ENCODE peak calls at places on chromosomes 5 and 9, in seven cellular contexts. One of them, this sample, is unnamed. For H3K4me1 and H3K27me3, the result is how much of the 10 kb centered on the place peaks cover.

GRCh38 chr9:94951591-94952115 is 225.2 kb downstream of the AOPEP start:
- DNase-seq in left lung: no peak
- DNase-seq in fibroblast of lung: no peak
- DNase-seq in spleen: no peak
- DNase-seq in GM23248: no peak
- DNase-seq in right cardiac atrium: no peak
- DNase-seq in Panc1: no peak
- DNase-seq in this sample: no peak

GRCh38 chr9:83505282-83505681 is 32.9 kb downstream of the FRMD3 start:
- DNase-seq in fibroblast of lung: no peak
- DNase-seq in Panc1: no peak
- DNase-seq in right cardiac atrium: no peak
- DNase-seq in left lung: no peak
- DNase-seq in spleen: no peak
- DNase-seq in GM23248: no peak
- DNase-seq in this sample: no peak

GRCh38 chr5:143311955-143312354 is 91.5 kb downstream of the NR3C1 start:
- DNase-seq in Panc1: no peak
- DNase-seq in spleen: no peak
- DNase-seq in right cardiac atrium: no peak
- DNase-seq in fibroblast of lung: no peak
- DNase-seq in GM23248: peak
- DNase-seq in left lung: no peak
- DNase-seq in this sample: no peak

GRCh38 chr5:35859101-35859661 is 2.5 kb downstream of the IL7R start:
- DNase-seq in Panc1: no peak
- DNase-seq in GM23248: peak
- DNase-seq in spleen: no peak
- DNase-seq in fibroblast of lung: peak
- DNase-seq in left lung: no peak
- DNase-seq in right cardiac atrium: no peak
- DNase-seq in this sample: no peak

GRCh38 chr9:126069400-126069955 is 257.2 kb upstream of the MVB12B start:
- DNase-seq in left lung: no peak
- DNase-seq in Panc1: no peak
- DNase-seq in GM23248: no peak
- DNase-seq in fibroblast of lung: no peak
- DNase-seq in right cardiac atrium: no peak
- DNase-seq in spleen: no peak
- DNase-seq in this sample: no peak

GRCh38 chr9:96620832-96621269 is 1.2 kb upstream of the CDC14B start:
- DNase-seq in right cardiac atrium: no peak
- DNase-seq in spleen: no peak
- DNase-seq in left lung: no peak
- DNase-seq in Panc1: no peak
- DNase-seq in fibroblast of lung: no peak
- DNase-seq in GM23248: no peak
- DNase-seq in this sample: no peak

GRCh38 chr5:169052207-169052606 is 248.7 kb downstream of the SLIT3 start:
- DNase-seq in left lung: no peak
- DNase-seq in spleen: no peak
- DNase-seq in Panc1: no peak
- DNase-seq in fibroblast of lung: no peak
- DNase-seq in GM23248: peak
- DNase-seq in right cardiac atrium: no peak
- DNase-seq in this sample: no peak

GRCh38 chr9:99050292-99050911 is 54.5 kb upstream of the TGFBR1 start:
- DNase-seq in fibroblast of lung: no peak
- DNase-seq in Panc1: peak
- DNase-seq in right cardiac atrium: no peak
- DNase-seq in left lung: no peak
- DNase-seq in GM23248: peak
- DNase-seq in spleen: no peak
- DNase-seq in this sample: no peak

GRCh38 chr5:170315154-170315553 is 17.6 kb upstream of the LCP2 start:
- DNase-seq in fibroblast of lung: no peak
- DNase-seq in spleen: no peak
- DNase-seq in Panc1: no peak
- DNase-seq in right cardiac atrium: peak
- DNase-seq in left lung: no peak
- DNase-seq in GM23248: no peak
- DNase-seq in this sample: no peak

GRCh38 chr5:78649220-78649700 is 688 bp upstream of the LHFPL2 start:
- DNase-seq in left lung: no peak
- DNase-seq in spleen: no peak
- DNase-seq in Panc1: no peak
- DNase-seq in fibroblast of lung: peak
- DNase-seq in right cardiac atrium: no peak
- DNase-seq in GM23248: peak
- DNase-seq in this sample: no peak

GRCh38 chr9:135698236-135698635 is 1.0 kb downstream of the SOHLH1 start:
- DNase-seq in left lung: no peak
- DNase-seq in spleen: no peak
- DNase-seq in Panc1: no peak
- DNase-seq in GM23248: no peak
- DNase-seq in fibroblast of lung: no peak
- DNase-seq in right cardiac atrium: no peak
- DNase-seq in this sample: no peak

GRCh38 chr9:83596899-83597504 is 25.9 kb upstream of the IDNK start:
- DNase-seq in Panc1: no peak
- DNase-seq in fibroblast of lung: peak
- DNase-seq in right cardiac atrium: no peak
- DNase-seq in GM23248: peak
- DNase-seq in spleen: no peak
- DNase-seq in left lung: no peak
- DNase-seq in this sample: no peak

GRCh38 chr5:22678886-22679285 is 174.3 kb downstream of the CDH12 start:
- DNase-seq in right cardiac atrium: no peak
- DNase-seq in fibroblast of lung: no peak
- DNase-seq in Panc1: no peak
- DNase-seq in spleen: no peak
- DNase-seq in GM23248: no peak
- DNase-seq in left lung: no peak
- DNase-seq in this sample: no peak

GRCh38 chr5:154559398-154560276 is 81.6 kb upstream of the HAND1 start:
- DNase-seq in fibroblast of lung: no peak
- DNase-seq in spleen: no peak
- DNase-seq in right cardiac atrium: no peak
- DNase-seq in GM23248: no peak
- DNase-seq in Panc1: no peak
- DNase-seq in left lung: no peak
- DNase-seq in this sample: no peak

GRCh38 chr5:28808967-28809810 is 1770.8 kb upstream of the CDH9 start:
- DNase-seq in left lung: peak
- DNase-seq in spleen: peak
- DNase-seq in fibroblast of lung: no peak
- DNase-seq in Panc1: no peak
- DNase-seq in right cardiac atrium: no peak
- DNase-seq in GM23248: no peak
- DNase-seq in this sample: no peak

GRCh38 chr5:177133119-177133844 is at the start of gene NSD1:
- DNase-seq in Panc1: no peak
- DNase-seq in fibroblast of lung: peak
- DNase-seq in right cardiac atrium: peak
- DNase-seq in GM23248: peak
- DNase-seq in left lung: peak
- DNase-seq in spleen: peak
- DNase-seq in this sample: peak

GRCh38 chr5:180467028-180467427 is 27.2 kb upstream of the CNOT6 start:
- DNase-seq in GM23248: peak
- DNase-seq in fibroblast of lung: peak
- DNase-seq in left lung: peak
- DNase-seq in right cardiac atrium: peak
- DNase-seq in spleen: peak
- DNase-seq in Panc1: no peak
- DNase-seq in this sample: peak

GRCh38 chr9:95574176-95574575 is 57.4 kb upstream of the PTCH1 start:
- DNase-seq in left lung: peak
- DNase-seq in spleen: no peak
- DNase-seq in right cardiac atrium: no peak
- DNase-seq in GM23248: no peak
- DNase-seq in Panc1: no peak
- DNase-seq in fibroblast of lung: no peak
- DNase-seq in this sample: no peak

GRCh38 chr5:169561883-169562282 is 21.7 kb upstream of the SPDL1 start:
- DNase-seq in spleen: no peak
- DNase-seq in right cardiac atrium: no peak
- DNase-seq in Panc1: no peak
- DNase-seq in left lung: no peak
- DNase-seq in fibroblast of lung: no peak
- DNase-seq in GM23248: no peak
- DNase-seq in this sample: no peak

GRCh38 chr5:172971482-172971881 is 12.1 kb upstream of the ATP6V0E1 start:
- DNase-seq in spleen: no peak
- DNase-seq in right cardiac atrium: no peak
- DNase-seq in left lung: no peak
- DNase-seq in fibroblast of lung: no peak
- DNase-seq in GM23248: no peak
- DNase-seq in Panc1: no peak
- DNase-seq in this sample: no peak

GRCh38 chr5:116097301-116097700 is 12.5 kb downstream of the COMMD10 start:
- DNase-seq in GM23248: no peak
- DNase-seq in left lung: no peak
- DNase-seq in fibroblast of lung: no peak
- DNase-seq in right cardiac atrium: no peak
- DNase-seq in spleen: no peak
- DNase-seq in Panc1: no peak
- DNase-seq in this sample: no peak

DNA sequence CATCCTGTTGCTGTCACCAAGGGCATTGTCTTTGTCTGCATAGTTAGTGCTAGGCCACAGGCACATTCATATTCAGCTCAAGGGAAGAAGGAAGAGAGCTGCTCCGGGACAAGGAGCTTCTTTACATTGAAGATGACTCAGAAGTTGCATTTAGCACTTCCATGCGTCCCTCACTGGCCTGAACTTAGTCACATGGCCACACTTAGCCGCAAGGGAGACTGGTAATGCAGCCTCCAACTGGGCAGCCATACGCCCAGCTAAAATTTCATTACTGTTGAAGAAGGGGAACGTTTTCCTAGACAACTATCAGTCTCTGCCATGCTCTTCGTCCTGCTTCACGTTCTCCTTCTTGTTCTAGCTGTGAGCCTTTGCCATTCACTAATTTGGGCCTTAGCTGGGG is 20.0 kb downstream of the ACTL7B start:
- DNase-seq in fibroblast of lung: no peak
- DNase-seq in Panc1: no peak
- DNase-seq in spleen: no peak
- DNase-seq in right cardiac atrium: no peak
- DNase-seq in GM23248: no peak
- DNase-seq in left lung: no peak
- DNase-seq in this sample: no peak
- H3K4me1 ChIP-seq in fibroblast of lung: under half
- H3K4me1 ChIP-seq in Panc1: under half
- H3K4me1 ChIP-seq in spleen: under half
- H3K4me1 ChIP-seq in right cardiac atrium: under half
- H3K4me1 ChIP-seq in GM23248: under half
- H3K4me1 ChIP-seq in left lung: under half
- H3K4me1 ChIP-seq in this sample: under half

DNA sequence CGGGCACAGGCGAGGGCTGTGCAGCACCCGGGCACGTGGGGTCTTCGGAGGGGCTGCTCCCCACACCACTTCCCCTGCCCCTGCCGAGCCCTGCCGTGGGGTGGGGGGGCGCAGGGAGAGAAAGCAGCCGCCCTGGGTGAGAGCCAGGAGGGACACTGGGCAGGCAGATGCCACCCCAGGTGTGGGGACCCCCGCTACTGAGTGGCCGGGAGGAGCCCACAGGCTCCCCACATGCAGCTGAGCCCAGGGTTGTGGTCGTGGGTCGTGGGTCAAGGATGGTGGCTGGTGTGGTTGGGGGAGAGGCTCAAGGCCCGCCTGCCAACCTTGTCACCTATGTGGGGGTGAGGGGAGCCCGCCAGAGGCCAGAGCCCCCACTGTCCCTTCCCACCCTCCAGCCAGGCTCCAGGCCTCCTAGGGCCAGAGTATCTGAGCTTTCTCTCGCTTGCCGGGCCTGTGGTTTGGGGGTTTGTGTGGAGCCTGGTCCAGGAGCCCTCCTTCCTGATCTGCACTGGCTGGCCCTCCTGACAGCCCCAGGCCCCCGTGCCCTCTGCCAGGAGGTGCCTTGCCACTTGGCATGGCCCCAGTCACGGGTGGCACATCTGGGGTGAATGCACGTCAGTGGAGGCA is 35.5 kb downstream of the EXOC3 start:
- DNase-seq in left lung: peak
- DNase-seq in Panc1: no peak
- DNase-seq in right cardiac atrium: no peak
- DNase-seq in spleen: no peak
- DNase-seq in GM23248: no peak
- DNase-seq in fibroblast of lung: no peak
- DNase-seq in this sample: no peak
- H3K27me3 ChIP-seq in left lung: half or more
- H3K27me3 ChIP-seq in Panc1: under half
- H3K27me3 ChIP-seq in right cardiac atrium: under half
- H3K27me3 ChIP-seq in spleen: half or more
- H3K27me3 ChIP-seq in GM23248: under half
- H3K27me3 ChIP-seq in fibroblast of lung: under half
- H3K27me3 ChIP-seq in this sample: half or more

DNA sequence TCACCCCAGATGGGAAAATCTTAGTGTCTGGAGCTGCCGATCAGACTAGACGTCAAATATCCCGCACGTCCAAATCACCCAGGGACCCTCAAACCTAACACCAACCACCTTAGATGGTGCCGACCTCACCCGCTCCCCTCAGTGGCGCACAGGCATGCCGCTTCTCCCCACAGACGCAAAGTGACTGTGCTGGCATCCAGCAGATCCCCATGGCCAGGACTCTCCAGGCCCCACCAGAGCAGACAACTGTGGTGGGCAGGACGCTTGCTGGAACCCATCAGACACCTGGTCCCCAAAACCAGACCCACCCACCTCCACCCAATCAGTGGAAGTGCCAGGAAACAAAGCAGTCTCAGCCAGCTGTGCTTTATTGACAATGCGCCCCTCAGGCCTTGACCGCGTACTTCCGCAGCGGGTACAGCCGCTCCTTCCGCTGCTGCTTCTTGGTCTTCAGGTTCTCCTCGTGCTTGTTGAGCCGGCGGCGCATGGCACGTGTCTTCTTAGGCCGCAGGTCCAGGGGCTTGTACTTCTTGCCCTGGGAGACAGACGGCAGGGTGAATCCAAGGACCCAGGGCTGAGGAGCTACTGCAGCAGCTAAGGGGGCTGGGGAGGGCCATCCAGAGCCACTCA is 4.1 kb downstream of the RPL35 start:
- DNase-seq in left lung: no peak
- DNase-seq in Panc1: no peak
- DNase-seq in GM23248: no peak
- DNase-seq in fibroblast of lung: no peak
- DNase-seq in right cardiac atrium: no peak
- DNase-seq in spleen: no peak
- DNase-seq in this sample: no peak
- H3K4me3 ChIP-seq in left lung: no peak
- H3K4me3 ChIP-seq in Panc1: no peak
- H3K4me3 ChIP-seq in GM23248: no peak
- H3K4me3 ChIP-seq in fibroblast of lung: no peak
- H3K4me3 ChIP-seq in right cardiac atrium: no peak
- H3K4me3 ChIP-seq in spleen: no peak
- H3K4me3 ChIP-seq in this sample: no peak

DNA sequence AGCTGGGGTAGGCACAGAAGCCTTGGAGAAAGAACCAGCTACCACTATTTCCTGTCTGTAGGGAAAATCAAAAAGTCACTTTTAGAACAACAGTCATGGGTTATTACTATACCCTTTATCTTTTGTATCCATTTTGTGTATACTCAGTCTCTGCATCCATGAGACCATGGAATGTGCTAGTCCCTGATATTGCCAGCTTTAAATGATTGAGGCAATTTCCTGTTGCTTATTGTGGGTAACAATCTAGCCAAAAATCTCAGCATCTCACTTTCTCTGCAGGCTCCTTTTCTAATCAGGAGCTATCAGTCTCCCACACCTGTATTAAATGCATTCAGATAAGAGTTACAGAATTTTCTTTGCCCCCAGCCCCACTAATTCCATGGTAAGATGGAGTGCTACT is 968 bp upstream of the KDM3B start:
- DNase-seq in spleen: no peak
- DNase-seq in left lung: no peak
- DNase-seq in Panc1: no peak
- DNase-seq in right cardiac atrium: no peak
- DNase-seq in fibroblast of lung: no peak
- DNase-seq in GM23248: no peak
- DNase-seq in this sample: no peak
- H3K4me1 ChIP-seq in spleen: under half
- H3K4me1 ChIP-seq in left lung: under half
- H3K4me1 ChIP-seq in Panc1: under half
- H3K4me1 ChIP-seq in right cardiac atrium: under half
- H3K4me1 ChIP-seq in fibroblast of lung: under half
- H3K4me1 ChIP-seq in GM23248: under half
- H3K4me1 ChIP-seq in this sample: under half